ENCODE peak calls at places on chromosome 10, in four cellular contexts. J is breast epithelium; Y is naive thymus-derived CD4-positive, alpha-beta T cell; K is GM12865. L is an unnamed sample.

GRCh38 chr10:70135684-70136083 is 3.1 kb upstream of the AIFM2 start:
- DNase-seq in J (peak; percentile 33), Y (no peak), K (no peak), L (no peak)

GRCh38 chr10:92691591-92692084 is 1.9 kb downstream of the HHEX start:
- DNase-seq in J (no peak), Y (peak; percentile 10), K (no peak), L (no peak)

GRCh38 chr10:49620286-49620810 is 6.5 kb downstream of the CHAT start:
- DNase-seq in J (peak; percentile 10), Y (no peak), K (no peak), L (no peak)

GRCh38 chr10:114022292-114022691 is 21.4 kb upstream of the ADRB1 start:
- DNase-seq in J (no peak), Y (no peak), K (no peak), L (no peak)

GRCh38 chr10:77247076-77247561 is 390.5 kb downstream of the KCNMA1 start:
- DNase-seq in J (no peak), Y (no peak), K (no peak), L (peak; percentile 25)

GRCh38 chr10:120945801-120946302 is 94.7 kb downstream of the WDR11 start:
- DNase-seq in J (peak; percentile 83), Y (no peak), K (no peak), L (peak; percentile 10)

GRCh38 chr10:131266936-131267813 is 44.3 kb downstream of the TCERG1L start:
- DNase-seq in J (peak; percentile 43), Y (no peak), K (no peak), L (no peak)

GRCh38 chr10:128571745-128572144 is 445.5 kb upstream of the MKI67 start:
- DNase-seq in J (no peak), Y (no peak), K (no peak), L (no peak)

GRCh38 chr10:3750352-3750816 is 34.6 kb downstream of the KLF6 start:
- DNase-seq in J (no peak), Y (no peak), K (no peak), L (no peak)

GRCh38 chr10:26423722-26424121 is 14.4 kb upstream of the APBB1IP start:
- DNase-seq in J (no peak), Y (no peak), K (no peak), L (no peak)

GRCh38 chr10:121449457-121450045 is 148.7 kb downstream of the FGFR2 start:
- DNase-seq in J (no peak), Y (no peak), K (no peak), L (no peak)

GRCh38 chr10:74977072-74977471 is 134.4 kb upstream of the SAMD8 start:
- DNase-seq in J (no peak), Y (no peak), K (no peak), L (no peak)

GRCh38 chr10:74973993-74974392 is 137.5 kb upstream of the SAMD8 start:
- DNase-seq in J (no peak), Y (no peak), K (no peak), L (no peak)

GRCh38 chr10:74975758-74976157 is 135.7 kb upstream of the SAMD8 start:
- DNase-seq in J (no peak), Y (no peak), K (no peak), L (no peak)

GRCh38 chr10:74977913-74978847 is 133.3 kb upstream of the SAMD8 start:
- DNase-seq in J (no peak), Y (no peak), K (peak; percentile 92), L (no peak)

GRCh38 chr10:74976565-74976964 is 134.9 kb upstream of the SAMD8 start:
- DNase-seq in J (no peak), Y (no peak), K (peak; percentile 68), L (no peak)
- H3K4me3 ChIP-seq in J (no peak overlapping the region), Y (no peak overlapping the region), K (peak overlapping the region; percentile 16), L (no peak overlapping the region)

DNA sequence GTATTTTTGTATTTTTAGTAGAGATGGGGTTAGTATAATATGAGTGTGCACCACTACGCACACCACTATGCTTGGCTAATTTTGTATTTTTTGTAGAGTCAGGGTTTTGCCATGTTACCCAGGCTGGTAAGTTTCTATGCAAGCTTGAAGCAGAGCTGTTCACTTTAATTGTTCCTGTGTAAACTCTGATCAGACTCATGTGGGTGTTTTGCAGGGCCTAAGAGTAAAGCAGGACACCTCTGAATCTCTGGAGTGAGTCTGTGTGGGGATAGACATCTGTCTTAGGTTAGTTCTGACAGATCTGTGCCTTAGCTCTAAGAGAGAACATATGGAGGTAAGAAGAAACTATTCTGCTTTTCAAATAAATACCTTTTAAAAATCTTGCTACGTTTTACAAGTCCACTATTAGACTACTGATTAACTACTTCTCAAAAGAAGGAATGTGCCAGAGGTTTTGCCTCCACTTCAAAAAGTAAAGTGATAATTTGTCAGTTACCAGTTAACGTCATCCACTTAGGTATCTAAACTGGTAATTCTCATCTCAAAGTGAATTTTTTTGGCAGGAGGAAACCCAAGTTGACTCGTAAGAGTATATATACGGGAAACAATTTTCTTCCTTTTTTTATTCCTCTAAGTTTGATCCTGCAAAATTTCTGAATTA is 1.1 kb downstream of the COL17A1 start:
- DNase-seq in J (no peak), Y (no peak), K (no peak), L (no peak)
- H3K4me3 ChIP-seq in J (no peak overlapping the region), Y (no peak overlapping the region), K (no peak overlapping the region), L (no peak overlapping the region)

DNA sequence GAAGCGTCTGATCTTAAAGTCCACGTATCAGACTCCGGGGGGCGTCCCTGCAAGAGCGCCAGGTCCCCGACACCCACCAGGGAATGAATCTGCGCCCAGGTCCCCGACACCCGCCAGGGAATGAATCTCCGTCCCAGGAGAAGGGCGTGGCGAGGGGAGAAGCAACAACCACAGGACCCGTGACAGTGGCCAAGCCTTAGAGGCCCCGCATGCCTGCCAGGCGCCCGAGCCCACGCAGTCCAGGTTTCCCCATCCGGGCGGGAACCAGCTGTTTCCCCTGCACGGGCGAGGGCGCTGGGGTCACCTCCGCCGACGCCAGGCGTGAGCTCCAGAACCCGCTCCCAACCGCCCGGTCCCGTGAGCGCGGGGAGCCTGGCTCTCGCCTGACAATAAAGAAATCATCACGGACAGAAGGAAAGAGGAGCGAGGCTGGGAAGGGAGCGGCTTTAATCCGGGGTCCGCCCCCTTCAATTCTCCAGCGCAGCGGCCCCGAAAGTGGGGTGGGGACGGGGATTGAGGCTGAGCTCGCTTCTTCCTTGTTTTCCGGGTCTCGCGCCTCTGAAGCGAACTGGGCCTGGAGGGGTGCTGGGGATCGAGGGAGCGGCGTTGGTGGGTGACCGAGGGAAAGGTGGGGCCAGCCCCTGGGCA is 29.0 kb upstream of the BMS1 start:
- DNase-seq in J (no peak), Y (peak; percentile 3), K (no peak), L (no peak)
- H3K4me3 ChIP-seq in J (peak overlapping the region; percentile 62), Y (peak overlapping the region; percentile 59), K (peak overlapping the region; percentile 23), L (peak overlapping the region; percentile 83)

GRCh38 chr10:48550977-48551376 is 53.9 kb downstream of the ARHGAP22 start:
- DNase-seq in J (no peak), Y (no peak), K (no peak), L (no peak)

GRCh38 chr10:48554246-48554645 is 50.6 kb downstream of the ARHGAP22 start:
- DNase-seq in J (no peak), Y (no peak), K (no peak), L (no peak)

GRCh38 chr10:48554668-48555067 is 50.2 kb downstream of the ARHGAP22 start:
- DNase-seq in J (no peak), Y (no peak), K (no peak), L (no peak)

GRCh38 chr10:48551796-48552591 is 52.9 kb downstream of the ARHGAP22 start:
- DNase-seq in J (no peak), Y (no peak), K (peak; percentile 54), L (no peak)

GRCh38 chr10:48552946-48553564 is 51.8 kb downstream of the ARHGAP22 start:
- DNase-seq in J (no peak), Y (no peak), K (no peak), L (no peak)
- H3K4me3 ChIP-seq in J (no peak overlapping the region), Y (no peak overlapping the region), K (no peak overlapping the region), L (no peak overlapping the region)

L was measured in thoracic aorta.